ENCODE peak calls at places on chromosomes 12 and 14, in eight cellular contexts. W is AG04450, H is esophagus squamous epithelium, R is ovary, D is mammary epithelial cell, N is Panc1, C is PC-3, T is endodermal cell. B is an unnamed sample.

GRCh38 chr12:125329239-125330238 is 264.3 kb downstream of the AACS start:
- DNase-seq in W (no peak), H (no peak), R (no peak), D (no peak), N (no peak), C (no peak), T (peak), B (no peak)

GRCh38 chr12:66405395-66405794 is 103.1 kb downstream of the HELB start:
- DNase-seq in W (no peak), H (no peak), R (no peak), D (peak), N (no peak), C (peak), T (no peak), B (no peak)

GRCh38 chr12:112868459-112869041 is 38.2 kb upstream of the OAS1 start:
- DNase-seq in W (no peak), H (no peak), R (no peak), D (peak), N (no peak), C (peak), T (peak), B (no peak)

GRCh38 chr14:105292810-105293711 is 7.7 kb downstream of the BRF1 start:
- DNase-seq in W (no peak), H (no peak), R (no peak), D (no peak), N (no peak), C (no peak), T (peak), B (no peak)

GRCh38 chr12:110640275-110641025 is 26.5 kb downstream of the TCTN1 start:
- DNase-seq in W (no peak), H (no peak), R (no peak), D (no peak), N (no peak), C (no peak), T (no peak), B (no peak)

GRCh38 chr12:111812881-111813741 is 28.9 kb upstream of the MAPKAPK5 start:
- DNase-seq in W (peak), H (peak), R (peak), D (peak), N (peak), C (peak), T (peak), B (peak)

GRCh38 chr14:64937821-64938193 is 4.7 kb downstream of the GPX2 start:
- DNase-seq in W (no peak), H (no peak), R (no peak), D (no peak), N (no peak), C (peak), T (peak), B (no peak)

GRCh38 chr14:68623307-68623706 is 169.6 kb downstream of the ZFP36L1 start:
- DNase-seq in W (no peak), H (no peak), R (no peak), D (no peak), N (no peak), C (no peak), T (peak), B (no peak)

GRCh38 chr14:91067186-91067585 is 6.7 kb upstream of the RPS6KA5 start:
- DNase-seq in W (no peak), H (no peak), R (no peak), D (no peak), N (no peak), C (no peak), T (no peak), B (no peak)

GRCh38 chr12:3473171-3473570 is 17.8 kb upstream of the PRMT8 start:
- DNase-seq in W (no peak), H (no peak), R (no peak), D (no peak), N (no peak), C (no peak), T (peak), B (no peak)

GRCh38 chr12:130992448-130992847 is 38.7 kb downstream of the ADGRD1 start:
- DNase-seq in W (no peak), H (no peak), R (no peak), D (no peak), N (no peak), C (no peak), T (no peak), B (no peak)

GRCh38 chr12:124296295-124296915 is 1.5 kb downstream of the RFLNA start:
- DNase-seq in W (no peak), H (no peak), R (peak), D (no peak), N (no peak), C (no peak), T (no peak), B (no peak)

GRCh38 chr12:10574307-10574706 is 39.1 kb downstream of the MAGOHB start:
- DNase-seq in W (no peak), H (no peak), R (no peak), D (no peak), N (no peak), C (no peak), T (no peak), B (no peak)

GRCh38 chr12:32107376-32108267 is 975 bp downstream of the BICD1 start:
- DNase-seq in W (no peak), H (no peak), R (peak), D (peak), N (no peak), C (peak), T (peak), B (no peak)

GRCh38 chr12:52920937-52921336 is 16.1 kb upstream of the KRT8 start:
- DNase-seq in W (no peak), H (no peak), R (no peak), D (peak), N (no peak), C (peak), T (peak), B (no peak)

GRCh38 chr12:39102474-39103209 is 197.3 kb upstream of the CPNE8 start:
- DNase-seq in W (no peak), H (no peak), R (no peak), D (peak), N (no peak), C (peak), T (no peak), B (no peak)

GRCh38 chr14:75884198-75884611 is 97.6 kb downstream of the TGFB3 start:
- DNase-seq in W (peak), H (no peak), R (no peak), D (peak), N (no peak), C (peak), T (peak), B (no peak)

GRCh38 chr12:103930787-103931536 is 752 bp downstream of the HSP90B1 start:
- DNase-seq in W (no peak), H (no peak), R (peak), D (peak), N (no peak), C (peak), T (no peak), B (peak)

GRCh38 chr12:61870658-61871559 is 389.3 kb upstream of the USP15 start:
- DNase-seq in W (no peak), H (no peak), R (no peak), D (no peak), N (no peak), C (no peak), T (no peak), B (no peak)

GRCh38 chr12:3366451-3367155 is 124.4 kb upstream of the PRMT8 start:
- DNase-seq in W (no peak), H (no peak), R (no peak), D (no peak), N (no peak), C (no peak), T (peak), B (peak)

GRCh38 chr12:93823616-93824410 is 146.6 kb downstream of the CRADD start:
- DNase-seq in W (no peak), H (no peak), R (no peak), D (no peak), N (no peak), C (no peak), T (no peak), B (no peak)

GRCh38 chr14:75279739-75280447 is 1.3 kb downstream of the FOS start:
- DNase-seq in W (no peak), H (no peak), R (peak), D (peak), N (no peak), C (no peak), T (peak), B (no peak)

GRCh38 chr12:20483776-20484175 is 115.4 kb downstream of the PDE3A start:
- DNase-seq in W (no peak), H (no peak), R (no peak), D (no peak), N (no peak), C (no peak), T (no peak), B (no peak)

GRCh38 chr12:20482680-20483079 is 114.3 kb downstream of the PDE3A start:
- DNase-seq in W (no peak), H (no peak), R (no peak), D (no peak), N (no peak), C (no peak), T (no peak), B (no peak)

GRCh38 chr12:20487519-20487918 is 119.2 kb downstream of the PDE3A start:
- DNase-seq in W (no peak), H (no peak), R (no peak), D (no peak), N (no peak), C (no peak), T (no peak), B (no peak)

GRCh38 chr12:20489645-20490044 is 121.3 kb downstream of the PDE3A start:
- DNase-seq in W (no peak), H (no peak), R (no peak), D (no peak), N (no peak), C (no peak), T (no peak), B (no peak)

DNA sequence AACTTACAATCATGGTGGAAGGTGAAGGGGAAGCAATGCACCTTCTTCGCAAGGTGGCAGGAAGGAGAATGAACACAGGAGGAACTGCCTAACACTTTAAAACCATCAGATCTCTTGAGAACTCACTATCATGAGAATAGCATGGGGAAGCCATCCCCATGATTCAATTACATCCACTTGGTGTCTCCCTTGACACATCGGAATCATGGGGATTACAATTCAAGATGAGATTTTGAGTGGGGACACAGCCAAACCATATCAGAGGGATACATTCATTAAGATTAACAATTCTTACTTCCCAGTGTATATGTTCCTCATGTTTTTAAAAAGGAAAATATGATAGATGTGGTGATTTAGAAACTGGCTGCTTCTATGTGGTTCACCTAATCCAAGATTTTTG is 117.9 kb downstream of the PDE3A start:
- DNase-seq in W (no peak), H (no peak), R (no peak), D (no peak), N (no peak), C (peak), T (no peak), B (no peak)
- TF ChIP-seq CTCF in W (no peak), H (no peak), R (no peak), D (no peak), N (no peak), C (peak), T (peak), B (no peak)

GRCh38 chr14:51609987-51610283 is 41.8 kb upstream of the FRMD6 start:
- DNase-seq in W (no peak), H (no peak), R (no peak), D (no peak), N (no peak), C (no peak), T (no peak), B (no peak)

GRCh38 chr14:51609251-51609986 is 42.3 kb upstream of the FRMD6 start:
- DNase-seq in W (no peak), H (no peak), R (no peak), D (no peak), N (no peak), C (no peak), T (no peak), B (no peak)

GRCh38 chr14:51605575-51605974 is 46.1 kb upstream of the FRMD6 start:
- DNase-seq in W (no peak), H (no peak), R (no peak), D (no peak), N (no peak), C (no peak), T (no peak), B (no peak)

GRCh38 chr14:51610766-51611165 is 40.9 kb upstream of the FRMD6 start:
- DNase-seq in W (no peak), H (no peak), R (no peak), D (no peak), N (no peak), C (no peak), T (no peak), B (no peak)

DNA sequence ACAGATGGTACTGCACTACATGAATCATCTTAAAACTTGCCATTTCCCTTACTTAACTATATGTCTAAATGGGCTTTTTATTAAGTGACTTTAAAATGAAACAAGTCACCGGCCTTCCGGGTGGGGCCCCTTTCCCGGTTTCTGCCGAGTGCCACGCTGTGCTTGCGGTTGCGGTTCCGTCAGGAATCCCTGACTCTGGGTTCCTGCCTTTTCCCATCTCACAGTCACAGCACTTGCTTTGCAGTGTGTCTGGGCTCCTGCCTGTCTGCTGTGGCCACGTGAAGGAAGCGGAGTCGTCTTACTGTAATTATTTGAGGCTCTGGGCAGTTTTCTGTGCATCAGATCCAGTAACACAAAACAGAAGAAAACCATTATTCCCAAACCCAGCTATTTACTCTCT is 44.0 kb upstream of the FRMD6 start:
- DNase-seq in W (no peak), H (no peak), R (no peak), D (no peak), N (no peak), C (no peak), T (no peak), B (no peak)
- H3K27ac ChIP-seq in W (no peak), H (no peak), R (no peak), D (no peak), N (no peak), C (no peak), T (no peak), B (no peak)

GRCh38 chr14:96104469-96105057 is 65.4 kb downstream of the C14orf132 start:
- DNase-seq in W (peak), H (no peak), R (peak), D (peak), N (no peak), C (peak), T (peak), B (no peak)

GRCh38 chr14:96103075-96103474 is 63.9 kb downstream of the C14orf132 start:
- DNase-seq in W (no peak), H (no peak), R (no peak), D (no peak), N (no peak), C (no peak), T (peak), B (no peak)

GRCh38 chr14:96103560-96104460 is 64.6 kb downstream of the C14orf132 start:
- DNase-seq in W (no peak), H (no peak), R (no peak), D (no peak), N (no peak), C (no peak), T (no peak), B (no peak)

GRCh38 chr14:96100171-96101064 is 61.3 kb downstream of the C14orf132 start:
- DNase-seq in W (peak), H (no peak), R (peak), D (peak), N (peak), C (peak), T (peak), B (peak)

DNA sequence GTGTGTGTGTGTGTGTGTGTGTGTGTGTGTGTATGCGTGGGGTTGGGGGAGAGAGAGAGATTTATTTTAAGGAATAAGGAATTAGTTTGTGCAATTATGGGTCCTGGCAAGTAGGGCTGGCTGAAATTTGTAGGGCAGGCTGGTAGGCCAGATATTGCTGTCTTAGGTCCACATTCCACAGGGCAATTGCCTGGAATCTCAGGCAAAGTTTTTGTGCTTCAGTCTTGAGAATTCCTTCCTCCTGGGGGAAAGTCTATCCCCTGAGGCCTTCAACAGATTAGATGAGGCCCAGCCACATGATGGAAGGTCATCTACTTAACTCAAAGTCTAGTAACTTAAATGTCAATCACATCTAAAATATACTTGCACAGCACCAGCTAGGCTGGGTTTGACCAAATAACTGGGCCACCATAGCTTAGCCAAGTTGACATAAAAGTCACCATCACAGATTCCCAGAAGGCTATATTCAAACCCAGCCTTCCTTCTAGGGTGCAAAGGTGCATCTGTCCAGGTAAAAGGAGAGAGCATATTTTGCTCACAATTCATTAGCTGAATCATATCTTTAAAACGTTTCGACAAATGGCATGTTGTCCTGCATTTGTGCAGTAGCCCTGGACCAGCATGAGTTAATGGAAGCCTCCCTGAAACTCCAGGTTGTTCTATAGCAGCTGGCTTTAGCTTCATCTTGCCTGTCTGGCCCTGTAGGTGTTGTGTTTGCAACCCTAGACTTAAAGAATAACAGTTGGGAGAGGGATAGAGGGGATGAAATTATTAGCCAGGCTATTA is 63.1 kb downstream of the C14orf132 start:
- DNase-seq in W (no peak), H (no peak), R (no peak), D (no peak), N (no peak), C (no peak), T (peak), B (no peak)
- TF ChIP-seq CTCF in W (peak), H (no peak), R (no peak), D (no peak), N (no peak), C (no peak), T (no peak), B (no peak)

GRCh38 chr12:42446761-42447160 is 120.8 kb downstream of the PPHLN1 start:
- DNase-seq in W (no peak), H (no peak), R (no peak), D (no peak), N (no peak), C (no peak), T (no peak), B (no peak)
- H3K27ac ChIP-seq in W (no peak), H (no peak), R (no peak), D (no peak), N (no peak), C (no peak), T (peak), B (no peak)

GRCh38 chr12:46354111-46354798 is 18.3 kb downstream of the SLC38A2 start:
- DNase-seq in W (no peak), H (no peak), R (no peak), D (no peak), N (no peak), C (no peak), T (peak), B (no peak)
- TF ChIP-seq CTCF in W (no peak), H (no peak), R (no peak), D (peak), N (peak), C (peak), T (peak), B (no peak)

DNA sequence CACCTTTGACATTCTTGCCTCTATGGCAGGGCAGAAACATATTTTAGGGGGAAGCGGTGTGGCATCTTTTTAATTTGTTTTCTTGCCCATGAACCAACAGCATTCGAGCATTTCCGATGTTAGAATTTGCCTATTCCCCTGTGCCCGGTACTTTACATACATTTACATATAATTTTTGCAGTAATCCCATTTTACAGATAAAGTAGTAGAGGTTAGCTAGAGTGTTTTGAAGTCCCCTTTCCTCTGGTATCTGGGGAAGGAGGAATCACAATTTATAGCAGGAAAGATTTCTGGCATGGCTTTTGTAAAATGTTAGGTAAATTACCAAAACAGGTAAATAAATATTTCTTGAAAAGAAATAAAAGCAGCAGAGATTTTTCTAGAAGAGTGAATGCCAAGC is 1.6 kb downstream of the BORCS5 start:
- DNase-seq in W (no peak), H (no peak), R (no peak), D (no peak), N (no peak), C (no peak), T (no peak), B (no peak)
- H3K27ac ChIP-seq in W (no peak), H (peak), R (no peak), D (peak), N (peak), C (no peak), T (no peak), B (peak)

GRCh38 chr12:86373813-86374212 is 117.6 kb upstream of the MGAT4C start:
- DNase-seq in W (no peak), H (no peak), R (no peak), D (no peak), N (no peak), C (no peak), T (no peak), B (no peak)

GRCh38 chr12:86379337-86379736 is 123.1 kb upstream of the MGAT4C start:
- DNase-seq in W (no peak), H (no peak), R (no peak), D (no peak), N (no peak), C (peak), T (no peak), B (no peak)

DNA sequence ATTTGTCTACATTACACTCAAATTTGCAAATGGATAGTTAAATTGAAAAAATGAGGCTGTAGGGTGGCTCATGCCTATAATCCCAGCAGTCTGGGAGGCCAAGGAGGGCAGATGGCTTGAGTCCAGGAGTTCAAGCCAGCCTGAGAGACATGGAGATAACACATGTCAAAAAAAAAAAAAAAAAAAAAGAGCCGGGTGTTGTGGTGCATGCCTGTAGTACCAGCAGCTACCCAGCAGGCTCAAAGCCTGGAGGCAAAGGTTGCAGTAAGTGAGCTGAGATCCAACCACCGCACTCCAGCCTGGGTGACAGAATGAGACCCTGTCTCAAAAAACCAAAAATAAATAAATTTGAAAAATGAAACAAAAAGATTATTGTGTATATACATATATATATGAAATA is 119.9 kb upstream of the MGAT4C start:
- DNase-seq in W (no peak), H (no peak), R (no peak), D (no peak), N (no peak), C (no peak), T (peak), B (no peak)
- TF ChIP-seq CTCF in W (peak), H (no peak), R (no peak), D (peak), N (no peak), C (no peak), T (peak), B (no peak)

GRCh38 chr12:46259713-46260112 is 9.1 kb downstream of the SLC38A1 start:
- DNase-seq in W (no peak), H (no peak), R (no peak), D (no peak), N (no peak), C (no peak), T (no peak), B (no peak)
- H3K27ac ChIP-seq in W (peak), H (no peak), R (no peak), D (peak), N (no peak), C (no peak), T (no peak), B (no peak)